ENCODE peak calls at places on chromosomes 4 and X, in four cellular contexts. O is K562, Z is HCT116, T is HepG2. N is an unnamed sample.

GRCh38 chrX:13179100-13179499 is 134.7 kb upstream of the FAM9C start:
- DNase-seq in O (no peak), Z (no peak), T (no peak), N (no peak)

GRCh38 chr4:182242793-182243192 is 409 bp upstream of the TENM3 start:
- DNase-seq in Z (no peak), T (no peak), O (no peak), N (no peak)

GRCh38 chrX:153647461-153648357 is 706 bp downstream of the DUSP9 start:
- DNase-seq in T (no peak), O (peak; percentile 21), Z (no peak), N (no peak)

GRCh38 chr4:136036744-136037143 is 1495.5 kb downstream of the PCDH18 start:
- DNase-seq in Z (peak; percentile 18), O (no peak), T (no peak), N (no peak)

GRCh38 chrX:781216-782211 is 150.9 kb downstream of the SHOX start:
- DNase-seq in Z (no peak), T (no peak), O (no peak), N (no peak)

GRCh38 chr4:3411676-3412075 is 30.1 kb upstream of the HGFAC start:
- DNase-seq in O (no peak), T (no peak), Z (no peak), N (no peak)

GRCh38 chrX:35289952-35290351 is 347.4 kb downstream of the FAM47B start:
- DNase-seq in T (no peak), Z (no peak), O (no peak), N (no peak)

GRCh38 chr4:130563185-130563890 is 1467.4 kb downstream of the C4orf33 start:
- DNase-seq in Z (peak; percentile 66), T (peak; percentile 8), O (no peak), N (peak; percentile 66)

GRCh38 chr4:8725071-8725841 is 132.7 kb downstream of the CPZ start:
- DNase-seq in T (no peak), O (no peak), Z (no peak), N (no peak)

GRCh38 chr4:154416183-154416543 is 75.4 kb downstream of the DCHS2 start:
- DNase-seq in T (peak; percentile 10), O (peak; percentile 10), Z (no peak), N (peak; percentile 69)

GRCh38 chr4:159279084-159279483 is 176.2 kb downstream of the RAPGEF2 start:
- DNase-seq in Z (no peak), O (no peak), T (no peak), N (no peak)

GRCh38 chr4:74033721-74034120 is 4.8 kb downstream of the CXCL3 start:
- DNase-seq in O (no peak), T (no peak), Z (no peak), N (no peak)

GRCh38 chr4:5923306-5923830 is 30.5 kb upstream of the CRMP1 start:
- DNase-seq in Z (no peak), T (no peak), O (no peak), N (no peak)

GRCh38 chrX:135112096-135112729 is 8.1 kb downstream of the ETDB start:
- DNase-seq in T (no peak), Z (peak; percentile 32), O (no peak), N (peak; percentile 58)

GRCh38 chr4:137470806-137471205 is 61.5 kb downstream of the PCDH18 start:
- DNase-seq in O (no peak), Z (no peak), T (no peak), N (no peak)

GRCh38 chr4:94571301-94571700 is 119.6 kb downstream of the PDLIM5 start:
- DNase-seq in O (no peak), T (no peak), Z (no peak), N (no peak)

GRCh38 chr4:98746530-98746929 is 88.1 kb upstream of the TSPAN5 start:
- DNase-seq in O (no peak), Z (no peak), T (no peak), N (no peak)

GRCh38 chr4:138864961-138865720 is 150.4 kb upstream of the NOCT start:
- DNase-seq in O (no peak), T (no peak), Z (no peak), N (no peak)

GRCh38 chrX:83416273-83416672 is 91.8 kb upstream of the POU3F4 start:
- DNase-seq in Z (no peak), T (no peak), O (no peak), N (no peak)

GRCh38 chr4:154205471-154205870 is 286.1 kb downstream of the DCHS2 start:
- DNase-seq in Z (no peak), O (no peak), T (no peak), N (no peak)

GRCh38 chr4:35253331-35253730 is 991.0 kb downstream of the ARAP2 start:
- DNase-seq in T (no peak), Z (no peak), O (no peak), N (no peak)
- TF ChIP-seq FOSL1 in T (no peak), Z (no peak), O (no peak), N (no peak)

GRCh38 chr4:123092603-123093002 is 170.2 kb upstream of the NUDT6 start:
- DNase-seq in T (no peak), Z (no peak), O (no peak), N (no peak)

GRCh38 chr4:123088521-123088920 is 166.1 kb upstream of the NUDT6 start:
- DNase-seq in Z (no peak), O (no peak), T (no peak), N (no peak)

GRCh38 chr4:123093247-123093646 is 170.8 kb upstream of the NUDT6 start:
- DNase-seq in Z (no peak), T (peak; percentile 2), O (no peak), N (no peak)

GRCh38 chr4:123096038-123096437 is 173.6 kb upstream of the NUDT6 start:
- DNase-seq in O (peak; percentile 14), T (peak; percentile 15), Z (peak; percentile 18), N (no peak)

DNA sequence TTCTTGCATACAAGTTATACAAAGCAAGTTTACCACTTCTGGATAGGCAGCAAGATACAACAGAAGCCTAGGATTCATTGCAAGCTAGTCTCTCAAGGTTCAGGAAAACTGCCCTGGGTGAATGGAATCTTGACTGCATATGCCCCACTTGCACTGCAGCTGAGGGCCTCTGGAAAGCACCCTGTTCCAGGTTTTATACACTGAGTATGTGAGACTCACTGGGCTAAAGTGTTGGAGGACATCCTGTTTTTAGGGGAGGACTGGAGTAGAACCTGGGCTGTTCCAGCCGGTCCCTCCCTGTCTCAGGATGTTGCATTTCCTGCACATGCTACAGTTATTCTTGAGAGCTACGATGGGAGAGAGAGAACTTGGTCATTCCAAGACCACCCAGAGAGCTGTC is 168.5 kb upstream of the NUDT6 start:
- DNase-seq in Z (no peak), T (no peak), O (no peak), N (no peak)
- TF ChIP-seq FOSL1 in Z (no peak), T (no peak), O (no peak), N (no peak)

DNA sequence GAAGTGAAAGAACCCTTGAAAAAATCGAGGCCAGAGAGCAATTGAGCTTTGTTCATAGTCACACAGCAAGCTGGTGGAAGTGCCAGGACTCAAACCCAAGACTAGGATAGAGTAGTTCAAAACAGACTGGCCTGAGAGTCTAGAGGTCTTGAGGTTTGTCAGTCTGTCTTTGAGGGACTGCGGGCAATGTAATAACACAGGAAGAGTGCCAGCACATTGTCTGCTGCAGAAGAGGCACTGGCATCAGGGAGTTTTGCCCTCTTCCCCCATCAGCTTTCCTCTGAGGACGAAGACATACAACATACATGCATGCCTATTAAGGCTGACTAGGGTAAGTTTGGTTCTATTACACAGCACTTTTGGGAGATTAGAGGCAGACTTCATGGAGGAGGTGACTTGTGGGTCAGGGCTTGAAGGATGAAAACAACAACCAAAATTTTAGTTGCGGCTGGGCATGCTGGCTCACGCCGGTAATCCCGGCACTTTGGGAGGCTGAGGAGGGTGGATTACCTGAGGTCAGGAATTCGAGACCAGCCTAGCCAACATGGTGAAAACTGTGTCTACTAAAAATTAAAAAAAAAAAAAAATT is 64.1 kb upstream of the LAS1L start:
- DNase-seq in Z (no peak), T (no peak), O (no peak), N (no peak)
- TF ChIP-seq FOSL1 in Z (no peak), T (no peak), O (no peak), N (no peak)

GRCh38 chr4:173501592-173502150 is 28.4 kb downstream of the HAND2 start:
- DNase-seq in Z (no peak), O (no peak), T (no peak), N (no peak)
- TF ChIP-seq FOSL1 in Z (no peak), O (no peak), T (no peak), N (no peak)

DNA sequence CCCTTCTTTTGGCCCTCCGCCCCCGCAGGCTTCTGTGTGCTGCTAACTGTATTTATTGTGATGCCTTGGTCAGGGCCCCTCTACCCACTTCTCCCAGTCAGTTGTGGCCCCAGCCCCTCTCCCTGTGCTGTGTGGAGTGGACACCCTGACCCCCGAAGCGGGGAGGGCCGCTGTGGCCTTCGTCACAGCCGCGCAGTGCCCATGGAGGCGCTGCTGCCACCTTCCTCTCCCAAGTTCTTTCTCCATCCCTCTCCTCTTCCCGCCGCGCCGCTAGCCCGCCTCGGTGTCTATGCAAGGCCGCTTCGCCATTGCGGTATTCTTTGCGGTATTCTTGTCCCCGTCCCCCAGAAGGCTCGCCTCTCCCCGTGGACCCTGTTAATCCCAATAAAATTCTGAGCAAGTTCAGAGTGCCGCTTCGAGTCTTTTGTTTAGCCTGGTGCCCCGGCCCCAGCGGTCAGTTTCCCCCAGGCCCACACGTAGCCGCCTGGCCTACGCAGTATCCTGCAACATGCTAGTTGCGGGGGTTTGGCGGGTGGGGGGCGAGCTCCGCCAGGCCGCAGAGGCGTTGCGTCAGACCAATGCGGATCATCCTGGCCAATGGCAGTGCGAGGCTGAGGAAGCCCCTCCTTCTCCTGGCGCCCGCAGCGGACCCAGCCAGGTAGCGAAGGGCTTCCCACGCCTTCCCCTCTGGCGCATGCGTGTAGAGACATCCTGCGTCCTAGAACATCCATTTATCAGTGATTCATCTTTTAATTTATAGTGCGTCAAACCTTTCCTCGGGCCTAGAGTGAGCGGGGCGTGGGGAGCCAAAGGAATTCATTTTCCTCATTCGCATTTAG is 5.6 kb upstream of the KANTR start:
- DNase-seq in Z (no peak), T (no peak), O (no peak), N (peak; percentile 75)
- TF ChIP-seq FOSL1 in Z (no peak), T (no peak), O (no peak), N (no peak)

GRCh38 chr4:85741421-85741820 is 266.5 kb downstream of the ARHGAP24 start:
- DNase-seq in Z (no peak), T (no peak), O (no peak), N (no peak)
- TF ChIP-seq FOSL1 in Z (no peak), T (no peak), O (no peak), N (no peak)

GRCh38 chr4:40750461-40751258 is 905 bp downstream of the NSUN7 start:
- DNase-seq in O (no peak), Z (no peak), T (no peak), N (peak; percentile 15)
- TF ChIP-seq FOSL1 in O (no peak), Z (no peak), T (no peak), N (no peak)

GRCh38 chrX:30888526-30889146 is 418 bp downstream of the TAB3 start:
- DNase-seq in T (no peak), Z (no peak), O (no peak), N (no peak)
- TF ChIP-seq FOSL1 in T (no peak), Z (no peak), O (no peak), N (no peak)

N was measured in H1.